ENCODE peak calls at places on chromosomes 12 and 14, in five cellular contexts. W is heart left ventricle, I is tibial nerve, U is tibial artery, L is kidney. K is an unnamed sample.

GRCh38 chr12:18139989-18140596 is 50.1 kb upstream of the RERGL start:
- DNase-seq in U (no peak), W (no peak), L (no peak), I (no peak), K (no peak)

GRCh38 chr12:9940370-9940769 is 8.2 kb upstream of the CLEC2A start:
- DNase-seq in I (no peak), L (no peak), W (no peak), U (no peak), K (no peak)

GRCh38 chr14:76257111-76257803 is 105.5 kb downstream of the GPATCH2L start:
- DNase-seq in L (no peak), I (peak; percentile 24), U (no peak), W (no peak), K (no peak)

GRCh38 chr14:29278301-29278700 is 511.7 kb downstream of the FOXG1 start:
- DNase-seq in L (no peak), I (no peak), W (no peak), U (no peak), K (no peak)

GRCh38 chr14:21825147-21825743 is 151.6 kb upstream of the OR4E1 start:
- DNase-seq in U (no peak), W (no peak), I (no peak), L (no peak), K (no peak)

GRCh38 chr14:57816568-57817284 is 49.2 kb downstream of the SLC35F4 start:
- DNase-seq in W (no peak), I (no peak), L (no peak), U (no peak), K (no peak)

GRCh38 chr14:22974530-22975313 is 7.6 kb downstream of the AJUBA start:
- DNase-seq in W (peak; percentile 29), L (peak; percentile 88), U (no peak), I (no peak), K (no peak)

GRCh38 chr12:69428351-69429048 is 41.7 kb upstream of the FRS2 start:
- DNase-seq in W (no peak), U (no peak), L (no peak), I (no peak), K (no peak)

GRCh38 chr12:46386360-46386867 is 13.8 kb upstream of the SLC38A2 start:
- DNase-seq in L (no peak), U (no peak), I (no peak), W (no peak), K (no peak)

GRCh38 chr12:104011265-104011664 is 38.7 kb downstream of the GLT8D2 start:
- DNase-seq in L (no peak), W (no peak), I (no peak), U (no peak), K (no peak)

GRCh38 chr12:57732270-57732669 is 6.3 kb downstream of the AGAP2 start:
- DNase-seq in U (no peak), W (no peak), L (no peak), I (no peak), K (no peak)

GRCh38 chr12:95642583-95642982 is 91.3 kb upstream of the USP44 start:
- DNase-seq in L (no peak), W (no peak), I (no peak), U (no peak), K (no peak)

GRCh38 chr14:58697927-58698641 is 60.3 kb downstream of the DACT1 start:
- DNase-seq in I (no peak), L (no peak), U (no peak), W (no peak), K (no peak)

GRCh38 chr12:7907009-7907408 is 29.0 kb downstream of the SLC2A3 start:
- DNase-seq in L (no peak), W (no peak), U (no peak), I (peak; percentile 50), K (no peak)

GRCh38 chr12:20967756-20968155 is 157.3 kb downstream of the SLCO1B3 start:
- DNase-seq in I (no peak), W (no peak), U (no peak), L (no peak), K (no peak)
- H3K27ac ChIP-seq in I (no peak overlapping the region), W (no peak overlapping the region), U (no peak overlapping the region), L (no peak overlapping the region), K (no peak overlapping the region)

DNA sequence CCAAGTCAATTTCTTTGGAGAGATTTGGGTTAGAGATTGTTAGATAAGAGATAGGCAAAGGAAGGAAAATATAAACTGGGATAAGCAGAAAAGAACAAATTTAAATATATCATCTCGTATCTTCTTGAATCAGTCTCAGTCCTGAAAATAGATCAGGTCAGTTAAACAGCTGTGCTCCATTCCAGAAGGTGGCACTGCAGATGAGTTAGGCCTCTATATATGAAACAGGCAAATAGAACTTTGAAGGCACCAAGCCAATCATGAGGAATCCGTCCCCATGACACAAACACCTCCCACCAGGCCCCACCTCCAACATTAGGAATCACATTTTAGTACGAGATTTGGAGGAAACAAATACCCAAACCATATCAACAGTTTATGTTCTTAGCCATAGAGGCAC is 605.5 kb upstream of the USP15 start:
- DNase-seq in U (no peak), W (no peak), I (no peak), L (no peak), K (no peak)
- H3K36me3 ChIP-seq in U (no peaks in the 10 kb centered on the region), W (no peaks in the 10 kb centered on the region), I (no peaks in the 10 kb centered on the region), L (no peaks in the 10 kb centered on the region), K (no peaks in the 10 kb centered on the region)

GRCh38 chr12:50162225-50162624 is 4.9 kb downstream of the CERS5 start:
- DNase-seq in L (no peak), W (no peak), I (no peak), U (no peak), K (no peak)
- H3K27ac ChIP-seq in L (no peak overlapping the region), W (no peak overlapping the region), I (no peak overlapping the region), U (no peak overlapping the region), K (no peak overlapping the region)

GRCh38 chr12:88179436-88180014 is 37.4 kb downstream of the TMTC3 start:
- DNase-seq in L (no peak), W (no peak), U (no peak), I (no peak), K (no peak)
- H3K36me3 ChIP-seq in L (peaks cover 11% of the 10 kb centered on the region), W (peaks cover 3% of the 10 kb centered on the region), U (peaks cover 81% of the 10 kb centered on the region), I (peaks cover 86% of the 10 kb centered on the region), K (no peaks in the 10 kb centered on the region)

DNA sequence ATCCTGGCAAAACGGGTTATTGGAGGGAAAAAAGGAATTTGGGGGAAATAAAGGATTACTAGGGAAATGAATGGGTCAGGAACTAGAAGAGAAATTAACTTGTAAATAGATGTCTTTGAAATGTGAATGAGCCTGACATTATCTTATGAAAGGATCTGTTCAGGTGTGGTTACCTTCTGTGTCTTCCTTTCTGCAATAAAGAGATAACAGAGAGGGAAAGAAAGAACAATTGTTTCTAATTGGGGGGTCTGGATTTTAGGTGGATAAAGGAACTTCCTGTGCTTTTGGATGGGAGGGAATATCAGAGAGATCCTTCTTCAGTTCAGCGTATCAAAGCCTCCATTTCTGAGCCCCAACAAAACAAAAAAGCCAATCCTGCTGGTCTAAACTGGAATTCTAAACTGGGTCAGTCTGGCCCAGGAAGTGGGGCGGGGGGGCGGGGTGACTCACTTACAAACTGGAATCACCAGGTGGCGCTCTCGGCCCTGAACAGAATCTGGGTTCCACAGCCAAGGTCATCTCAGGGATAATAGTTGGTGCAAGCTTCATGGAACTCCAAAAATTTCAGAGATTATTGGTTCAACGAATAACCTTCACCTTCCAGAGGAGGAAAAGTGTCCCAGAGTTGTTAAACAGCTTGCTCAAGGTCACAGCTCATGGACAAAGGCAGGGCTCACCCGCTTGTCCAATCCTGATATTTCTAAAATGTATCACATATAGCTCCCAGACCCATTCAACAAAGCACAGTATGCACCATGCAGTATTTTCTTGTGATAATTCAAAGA is 15.2 kb upstream of the PEBP1 start:
- DNase-seq in W (peak; percentile 72), I (peak; percentile 84), L (peak; percentile 89), U (peak; percentile 68), K (peak; percentile 84)
- H3K27ac ChIP-seq in W (peak overlapping the region; percentile 49), I (peak overlapping the region; percentile 66), L (peak overlapping the region; percentile 83), U (no peak overlapping the region), K (peak overlapping the region; percentile 38)

DNA sequence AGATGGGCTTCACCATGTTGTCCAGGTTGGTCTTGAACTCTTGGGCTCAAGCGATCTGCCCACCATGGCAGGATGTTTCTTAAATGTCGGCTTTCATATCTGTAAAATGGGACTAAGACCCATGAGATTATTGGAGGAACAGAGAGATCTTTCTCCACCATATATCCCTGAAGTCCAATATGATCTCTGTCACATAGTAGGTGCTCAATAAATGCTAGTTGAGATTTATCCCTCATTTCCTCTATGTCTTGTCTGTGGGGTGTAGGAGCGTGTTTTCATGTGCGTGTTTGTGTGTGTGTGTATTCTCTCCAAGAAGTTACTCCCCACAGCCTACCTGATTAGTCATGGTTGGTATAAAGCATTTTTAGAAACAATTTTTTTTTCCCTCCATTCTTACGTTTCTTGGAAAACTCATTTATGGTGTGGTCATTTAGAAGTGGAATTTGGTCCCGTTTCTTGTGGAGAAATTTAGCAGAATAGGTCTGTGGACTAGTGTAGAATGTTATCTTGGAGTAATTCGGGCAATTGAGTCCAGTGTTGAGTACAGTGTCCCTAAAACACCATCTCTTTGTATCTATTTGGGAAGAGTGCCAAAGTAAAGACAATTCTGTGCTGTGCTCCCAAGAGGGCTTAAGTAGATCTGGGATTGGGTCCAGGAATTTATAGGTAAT is 4.3 kb downstream of the STRAP start:
- DNase-seq in I (no peak), U (no peak), W (no peak), L (no peak), K (no peak)
- H3K36me3 ChIP-seq in I (peaks cover 18% of the 10 kb centered on the region), U (peaks cover 15% of the 10 kb centered on the region), W (no peaks in the 10 kb centered on the region), L (peaks cover 6% of the 10 kb centered on the region), K (no peaks in the 10 kb centered on the region)

GRCh38 chr12:66301944-66302826 is at the start of gene HELB:
- DNase-seq in U (peak; percentile 98), L (peak; percentile 99), W (peak; percentile 97), I (peak; percentile 99), K (peak; percentile 99)
- H3K27ac ChIP-seq in U (peak within 1 kb of the TSS; percentile 68), L (peak within 1 kb of the TSS; percentile 59), W (peak within 1 kb of the TSS; percentile 52), I (peak within 1 kb of the TSS; percentile 81), K (peak within 1 kb of the TSS; percentile 82)

GRCh38 chr12:132735496-132735895 is 24.9 kb downstream of the PGAM5 start:
- DNase-seq in U (no peak), W (no peak), I (no peak), L (peak; percentile 57), K (no peak)
- H3K36me3 ChIP-seq in U (peaks cover 84% of the 10 kb centered on the region), W (no peaks in the 10 kb centered on the region), I (peaks cover 100% of the 10 kb centered on the region), L (peaks cover 50% of the 10 kb centered on the region), K (peaks cover 50% of the 10 kb centered on the region)

DNA sequence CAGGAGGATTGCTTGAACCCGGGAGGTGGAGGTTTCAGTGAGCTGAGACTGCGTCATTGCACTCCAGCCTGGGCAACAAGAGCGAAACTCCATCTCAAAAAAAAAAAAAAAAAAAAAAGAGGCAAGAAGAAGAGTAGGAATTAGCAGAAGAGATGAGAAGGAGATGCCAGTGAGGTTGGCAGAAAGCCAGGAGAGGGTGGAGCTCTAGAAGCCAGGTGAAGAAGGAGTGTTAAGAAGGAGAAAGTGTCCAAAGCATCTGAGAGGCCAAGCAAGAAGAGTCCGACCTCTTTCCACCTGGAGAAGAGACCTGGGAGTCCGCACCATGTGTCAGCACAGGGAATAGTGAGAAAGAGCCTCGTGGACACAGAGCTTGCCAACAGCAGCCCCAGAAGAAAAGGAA is 70.3 kb downstream of the SAMD4A start:
- DNase-seq in L (no peak), U (no peak), W (no peak), I (no peak), K (no peak)
- H3K27ac ChIP-seq in L (no peak overlapping the region), U (no peak overlapping the region), W (no peak overlapping the region), I (no peak overlapping the region), K (no peak overlapping the region)

K was measured in sigmoid colon.